ENCODE peak calls at places on chromosomes 12 and 14, in six cellular contexts. Y is IMR-90, V is mesendoderm, M is neuronal stem cell, W is H9, A is mesenchymal stem cell. F is an unnamed sample.

GRCh38 chr14:68768316-68768715 is 24.6 kb downstream of the ZFP36L1 start:
- DNase-seq in Y (no peak), V (no peak), M (no peak), W (no peak), A (no peak), F (no peak)

GRCh38 chr12:20601668-20602280 is 93.4 kb upstream of the SLCO1C1 start:
- DNase-seq in Y (peak), V (peak), M (no peak), W (no peak), A (peak), F (peak)

GRCh38 chr14:72521045-72521444 is 372.9 kb downstream of the DPF3 start:
- DNase-seq in Y (no peak), V (no peak), M (no peak), W (no peak), A (no peak), F (no peak)

GRCh38 chr12:22255097-22255496 is 79.4 kb downstream of the ST8SIA1 start:
- DNase-seq in Y (peak), V (peak), M (peak), W (peak), A (peak), F (peak)

GRCh38 chr12:1913377-1914115 is 4.9 kb downstream of the CACNA2D4 start:
- DNase-seq in Y (no peak), V (no peak), M (no peak), W (peak), A (no peak), F (no peak)

GRCh38 chr12:85835417-85835809 is 796 bp downstream of the RASSF9 start:
- DNase-seq in Y (peak), V (peak), M (no peak), W (no peak), A (no peak), F (no peak)

GRCh38 chr12:7142057-7142644 is 12.0 kb downstream of the CLSTN3 start:
- DNase-seq in Y (peak), V (peak), M (peak), W (peak), A (peak), F (peak)

GRCh38 chr14:60656755-60657608 is 7.7 kb upstream of the SIX1 start:
- DNase-seq in Y (peak), V (peak), M (peak), W (peak), A (peak), F (peak)

GRCh38 chr14:61280092-61280525 is 1.0 kb downstream of the TMEM30B start:
- DNase-seq in Y (no peak), V (no peak), M (no peak), W (no peak), A (no peak), F (no peak)

GRCh38 chr12:66516133-66516532 is 162.7 kb downstream of the GRIP1 start:
- DNase-seq in Y (no peak), V (peak), M (no peak), W (no peak), A (peak), F (no peak)

GRCh38 chr12:34591966-34592365 is 569.7 kb downstream of the ALG10 start:
- DNase-seq in Y (no peak), V (no peak), M (no peak), W (no peak), A (no peak), F (no peak)

GRCh38 chr12:114685869-114686268 is 1.9 kb upstream of the TBX3 start:
- DNase-seq in Y (peak), V (peak), M (no peak), W (peak), A (no peak), F (no peak)

GRCh38 chr14:22650960-22651521 is 6.9 kb upstream of the OR6J1 start:
- DNase-seq in Y (no peak), V (peak), M (no peak), W (no peak), A (peak), F (no peak)

GRCh38 chr12:100199347-100200136 is 1.1 kb upstream of the ACTR6 start:
- DNase-seq in Y (no peak), V (peak), M (peak), W (peak), A (no peak), F (peak)

GRCh38 chr12:14769462-14769836 is 33.8 kb downstream of the WBP11 start:
- DNase-seq in Y (peak), V (peak), M (no peak), W (peak), A (peak), F (no peak)

GRCh38 chr12:104334581-104334980 is 31.0 kb downstream of the EID3 start:
- DNase-seq in Y (no peak), V (no peak), M (no peak), W (no peak), A (no peak), F (no peak)

GRCh38 chr14:54681819-54682261 is 114.9 kb downstream of the SAMD4A start:
- DNase-seq in Y (peak), V (no peak), M (no peak), W (no peak), A (peak), F (no peak)

GRCh38 chr12:88934163-88934747 is 354.0 kb upstream of the KITLG start:
- DNase-seq in Y (peak), V (no peak), M (no peak), W (no peak), A (no peak), F (no peak)

GRCh38 chr12:56297400-56297799 is 2.7 kb downstream of the CS start:
- DNase-seq in Y (no peak), V (no peak), M (no peak), W (no peak), A (no peak), F (peak)

GRCh38 chr12:88834226-88834625 is 254.0 kb upstream of the KITLG start:
- DNase-seq in Y (peak), V (no peak), M (no peak), W (no peak), A (no peak), F (no peak)

GRCh38 chr12:4032906-4033628 is 159.9 kb upstream of the PARP11 start:
- DNase-seq in Y (peak), V (no peak), M (no peak), W (no peak), A (peak), F (no peak)

DNA sequence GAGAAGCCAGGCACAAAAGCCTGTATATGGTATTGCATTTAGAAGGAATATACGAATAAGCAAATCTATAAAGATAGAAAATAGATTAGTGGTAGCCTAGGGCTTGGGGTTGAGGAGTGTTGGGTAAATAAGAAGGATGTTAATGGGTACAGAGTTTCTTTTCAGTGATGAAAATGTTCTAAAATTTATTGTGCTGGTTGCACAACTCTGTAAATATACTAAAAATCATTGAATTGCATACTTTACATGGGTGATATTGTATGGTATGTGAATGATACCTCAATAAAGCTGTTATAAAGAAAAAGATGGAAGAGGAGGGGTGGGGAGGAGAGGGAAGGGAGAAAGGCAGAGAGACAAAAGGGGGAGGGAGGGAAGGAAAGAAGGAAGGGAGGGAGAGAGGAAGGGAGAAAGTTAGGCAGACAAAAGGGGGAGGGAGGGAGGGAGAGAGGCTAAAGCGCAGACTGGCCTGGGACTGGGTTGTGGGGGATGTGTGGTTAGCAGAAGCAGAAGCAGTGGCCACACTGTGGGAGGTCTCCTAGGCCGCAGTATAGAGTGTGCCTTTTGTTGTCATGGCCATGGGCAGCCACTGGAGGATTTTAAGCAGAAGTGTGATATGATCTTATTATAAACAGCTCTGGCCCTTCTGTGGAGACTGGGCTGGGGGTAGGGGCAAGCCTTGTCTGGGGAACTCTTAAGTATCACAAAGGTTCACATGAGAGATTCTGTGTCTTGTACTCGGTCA is 73.6 kb upstream of the ELK3 start:
- DNase-seq in Y (no peak), V (peak), M (no peak), W (peak), A (peak), F (no peak)
- H2AK5ac ChIP-seq in Y (no peak), V (no peak), M (no peak), W (no peak), A (no peak), F (no peak)

GRCh38 chr14:99841436-99842071 is 48.3 kb downstream of the EML1 start:
- DNase-seq in Y (no peak), V (no peak), M (no peak), W (no peak), A (no peak), F (no peak)

GRCh38 chr14:99838555-99839193 is 45.5 kb downstream of the EML1 start:
- DNase-seq in Y (peak), V (peak), M (peak), W (peak), A (peak), F (peak)

GRCh38 chr14:99840265-99840664 is 47.1 kb downstream of the EML1 start:
- DNase-seq in Y (no peak), V (no peak), M (no peak), W (no peak), A (no peak), F (no peak)

GRCh38 chr14:99839696-99840095 is 46.5 kb downstream of the EML1 start:
- DNase-seq in Y (no peak), V (no peak), M (no peak), W (no peak), A (no peak), F (no peak)

GRCh38 chr14:99840774-99841305 is 47.6 kb downstream of the EML1 start:
- DNase-seq in Y (no peak), V (no peak), M (no peak), W (no peak), A (no peak), F (no peak)
- H2AK5ac ChIP-seq in Y (no peak), V (no peak), M (no peak), W (no peak), A (no peak), F (no peak)

DNA sequence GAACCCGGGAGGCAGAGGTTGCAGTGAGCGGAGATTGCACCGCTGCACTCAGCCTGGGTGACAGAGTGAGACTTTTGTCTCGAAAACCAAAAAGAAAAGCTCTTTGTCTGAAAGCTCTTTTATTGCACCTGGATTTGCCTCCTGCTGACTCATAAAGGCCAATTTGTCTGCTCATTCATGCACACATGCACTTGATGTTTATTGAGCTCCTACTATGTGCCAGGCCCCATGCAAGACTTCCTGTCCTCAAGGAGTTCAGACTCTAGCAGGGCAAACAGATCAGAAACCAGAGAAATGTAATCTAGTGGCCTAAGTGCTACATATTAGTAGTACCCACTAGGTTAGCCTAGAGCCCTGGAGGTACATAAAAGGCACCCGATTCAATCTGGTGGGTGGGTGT is 16.3 kb upstream of the MLEC start:
- DNase-seq in Y (no peak), V (no peak), M (no peak), W (no peak), A (no peak), F (no peak)
- H2AK5ac ChIP-seq in Y (no peak), V (no peak), M (no peak), W (no peak), A (no peak), F (no peak)

DNA sequence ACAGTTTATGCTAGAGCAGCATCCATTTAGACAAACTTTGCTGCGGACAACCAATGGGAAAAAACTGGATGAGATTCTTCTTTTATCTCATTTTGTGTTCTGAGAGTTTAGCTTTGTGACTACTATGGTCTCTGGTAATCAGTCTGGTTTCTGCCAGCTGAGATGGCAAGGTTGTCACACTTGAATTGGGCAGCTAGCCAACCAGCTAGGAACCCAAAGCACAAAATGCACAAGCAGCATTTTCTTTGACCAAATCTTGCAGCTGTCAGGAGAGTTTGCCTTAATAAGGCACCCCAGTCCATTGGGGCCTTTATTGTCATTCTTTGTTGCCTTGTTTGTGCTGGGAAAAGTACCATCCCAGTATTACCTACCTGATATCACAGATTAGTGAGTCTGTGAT is 34.0 kb upstream of the ETV6 start:
- DNase-seq in Y (no peak), V (no peak), M (no peak), W (no peak), A (no peak), F (no peak)
- H2AK5ac ChIP-seq in Y (no peak), V (no peak), M (no peak), W (no peak), A (no peak), F (no peak)

GRCh38 chr12:123271182-123271491 is 519 bp downstream of the CDK2AP1 start:
- DNase-seq in Y (peak), V (peak), M (peak), W (no peak), A (peak), F (peak)

GRCh38 chr12:123268850-123269249 is 2.8 kb downstream of the CDK2AP1 start:
- DNase-seq in Y (no peak), V (no peak), M (no peak), W (no peak), A (no peak), F (no peak)

GRCh38 chr12:123269395-123269892 is 2.2 kb downstream of the CDK2AP1 start:
- DNase-seq in Y (peak), V (peak), M (peak), W (peak), A (peak), F (no peak)

GRCh38 chr12:123270380-123271181 is 1.1 kb downstream of the CDK2AP1 start:
- DNase-seq in Y (peak), V (no peak), M (no peak), W (no peak), A (peak), F (no peak)

GRCh38 chr12:123269980-123270379 is 1.7 kb downstream of the CDK2AP1 start:
- DNase-seq in Y (no peak), V (peak), M (no peak), W (no peak), A (no peak), F (no peak)
- H2AK5ac ChIP-seq in Y (peak), V (no peak), M (peak), W (no peak), A (peak), F (peak)

GRCh38 chr12:130222519-130223255 is 60.4 kb downstream of the FZD10 start:
- DNase-seq in Y (no peak), V (peak), M (peak), W (peak), A (no peak), F (no peak)

GRCh38 chr12:130223767-130224244 is 61.5 kb downstream of the FZD10 start:
- DNase-seq in Y (no peak), V (no peak), M (no peak), W (no peak), A (no peak), F (no peak)

GRCh38 chr12:130226771-130227170 is 64.5 kb downstream of the FZD10 start:
- DNase-seq in Y (no peak), V (no peak), M (no peak), W (no peak), A (no peak), F (no peak)

GRCh38 chr12:130225347-130225746 is 63.1 kb downstream of the FZD10 start:
- DNase-seq in Y (no peak), V (no peak), M (no peak), W (no peak), A (no peak), F (no peak)

GRCh38 chr12:130224613-130225012 is 62.3 kb downstream of the FZD10 start:
- DNase-seq in Y (no peak), V (no peak), M (no peak), W (no peak), A (no peak), F (no peak)
- H2AK5ac ChIP-seq in Y (no peak), V (no peak), M (no peak), W (no peak), A (no peak), F (no peak)

DNA sequence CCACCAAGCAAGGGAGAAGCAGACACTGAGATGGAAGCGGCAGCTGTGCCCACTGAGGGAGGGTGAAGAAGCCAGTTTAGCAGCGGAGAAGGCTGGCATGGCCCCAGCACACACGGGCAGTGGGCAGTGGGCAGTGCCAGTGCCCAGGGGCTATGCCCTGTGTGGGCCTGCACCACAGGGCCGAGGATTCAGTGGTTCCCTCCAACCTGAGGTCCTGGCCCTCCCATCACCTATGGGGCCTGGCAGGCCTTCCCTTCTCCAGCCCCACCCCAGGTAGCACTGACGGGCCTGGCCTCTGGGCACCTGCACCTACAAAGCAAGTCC is 81.1 kb downstream of the ITPK1 start:
- DNase-seq in Y (no peak), V (no peak), M (no peak), W (no peak), A (no peak), F (no peak)
- H2AK5ac ChIP-seq in Y (no peak), V (no peak), M (peak), W (no peak), A (no peak), F (no peak)